ENCODE peak calls at places on chromosome 10, in four cellular contexts. N is SK-N-SH, X is K562, W is HepG2. K is an unnamed sample.

GRCh38 chr10:45470098-45471012 is 96.3 kb downstream of the ALOX5 start:
- DNase-seq in N (peak; percentile 40), X (peak; percentile 93), W (peak; percentile 88), K (peak; percentile 33)

GRCh38 chr10:14345262-14345661 is 14.5 kb upstream of the FRMD4A start:
- DNase-seq in N (no peak), X (no peak), W (no peak), K (no peak)

GRCh38 chr10:73906524-73907447 is 4.1 kb upstream of the PLAU start:
- DNase-seq in N (no peak), X (peak; percentile 15), W (peak; percentile 64), K (peak; percentile 73)

GRCh38 chr10:122461367-122461728 is at the start of gene HTRA1:
- DNase-seq in N (peak; percentile 84), X (no peak), W (no peak), K (peak; percentile 71)

GRCh38 chr10:110822065-110822707 is 49.5 kb upstream of the PDCD4 start:
- DNase-seq in N (no peak), X (no peak), W (no peak), K (no peak)

GRCh38 chr10:71975891-71976725 is 11.9 kb downstream of the CHST3 start:
- DNase-seq in N (no peak), X (no peak), W (no peak), K (no peak)

GRCh38 chr10:91210435-91210834 is 10.0 kb upstream of the PCGF5 start:
- DNase-seq in N (peak; percentile 41), X (no peak), W (peak; percentile 42), K (no peak)

GRCh38 chr10:34528320-34528719 is 286.8 kb downstream of the PARD3 start:
- DNase-seq in N (no peak), X (no peak), W (peak; percentile 41), K (peak; percentile 27)

GRCh38 chr10:95655571-95656290 is 780 bp downstream of the ALDH18A1 start:
- DNase-seq in N (peak; percentile 17), X (peak; percentile 17), W (peak; percentile 16), K (no peak)

GRCh38 chr10:45457487-45457886 is 83.5 kb downstream of the ALOX5 start:
- DNase-seq in N (no peak), X (no peak), W (no peak), K (no peak)

GRCh38 chr10:93867481-93867880 is 26.3 kb upstream of the SLC35G1 start:
- DNase-seq in N (no peak), X (no peak), W (no peak), K (no peak)

GRCh38 chr10:44477021-44477420 is 92.1 kb upstream of the CXCL12 start:
- DNase-seq in N (no peak), X (no peak), W (no peak), K (no peak)

GRCh38 chr10:103197891-103198290 is 4.8 kb upstream of the NT5C2 start:
- DNase-seq in N (no peak), X (no peak), W (no peak), K (no peak)

GRCh38 chr10:50937230-50937907 is 51.9 kb upstream of the A1CF start:
- DNase-seq in N (peak; percentile 4), X (peak; percentile 21), W (peak; percentile 24), K (no peak)

GRCh38 chr10:103333934-103334520 is 16.9 kb downstream of the PCGF6 start:
- DNase-seq in N (peak; percentile 42), X (no peak), W (peak; percentile 10), K (no peak)

GRCh38 chr10:17981766-17982380 is 30.2 kb downstream of the SLC39A12 start:
- DNase-seq in N (no peak), X (no peak), W (no peak), K (no peak)

GRCh38 chr10:97991875-97992274 is 38.5 kb downstream of the CRTAC1 start:
- DNase-seq in N (no peak), X (peak; percentile 11), W (peak; percentile 3), K (peak; percentile 66)

GRCh38 chr10:30883751-30884150 is 147.9 kb downstream of the ZNF438 start:
- DNase-seq in N (no peak), X (no peak), W (no peak), K (no peak)

GRCh38 chr10:59177031-59177861 is 803 bp downstream of the PHYHIPL start:
- DNase-seq in N (peak; percentile 69), X (no peak), W (peak; percentile 80), K (peak; percentile 61)

DNA sequence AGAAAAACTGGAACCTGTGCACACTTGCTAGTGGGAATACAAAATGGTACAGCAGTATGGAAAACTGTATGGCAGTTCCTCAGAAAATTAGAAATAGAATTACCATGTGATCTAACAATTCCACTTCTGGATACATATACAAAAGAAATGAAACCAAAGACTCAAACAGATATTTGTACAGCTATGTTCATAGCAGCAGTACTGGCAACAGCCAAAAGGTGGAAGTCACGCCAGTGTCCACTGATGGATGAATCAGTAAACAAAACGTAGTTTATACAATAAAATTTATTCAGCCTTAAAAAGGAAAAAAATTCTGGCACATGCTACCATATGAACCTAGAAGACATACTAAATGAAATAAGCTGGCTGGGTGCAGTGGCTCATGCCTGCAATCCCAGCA is 23.0 kb downstream of the IDE start:
- DNase-seq in N (no peak), X (no peak), W (no peak), K (no peak)
- TF ChIP-seq CTCF in N (no peak), X (no peak), W (no peak), K (no peak)

GRCh38 chr10:49371967-49372366 is 23.9 kb downstream of the DRGX start:
- DNase-seq in N (no peak), X (no peak), W (no peak), K (no peak)
- TF ChIP-seq FOXJ3 in N (no peak), X (no peak), W (no peak), K (no peak)

GRCh38 chr10:47438857-47439474 is 44.9 kb downstream of the ANXA8 start:
- DNase-seq in N (peak; percentile 37), X (peak; percentile 25), W (peak; percentile 67), K (peak; percentile 57)
- TF ChIP-seq CTCF in N (peak; percentile 52), X (peak; percentile 31), W (peak; percentile 77), K (no peak)

DNA sequence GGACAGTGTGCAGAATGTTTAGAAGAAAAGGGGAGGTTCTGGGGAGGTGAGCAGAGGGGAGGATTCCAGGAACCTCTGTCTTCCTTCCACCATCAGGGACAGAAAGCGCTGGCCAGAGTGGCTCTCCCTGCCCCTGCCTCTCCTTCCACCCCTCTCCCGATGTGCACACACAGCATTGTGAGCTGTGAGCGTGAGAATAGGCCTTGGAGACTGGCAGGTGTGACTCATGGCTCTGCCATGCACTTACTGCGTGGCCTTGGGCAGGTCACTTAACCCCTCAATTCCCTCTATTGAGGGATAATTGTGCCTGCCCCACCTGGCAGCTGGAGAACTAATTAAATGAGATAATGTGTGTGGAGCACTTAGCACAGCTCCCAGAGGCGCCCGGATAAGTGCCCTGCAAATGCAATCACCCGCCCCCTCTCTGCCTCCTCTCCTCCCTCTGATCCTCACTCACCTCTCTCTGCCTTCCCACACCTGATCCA is 115.4 kb downstream of the ZMIZ1 start:
- DNase-seq in N (peak; percentile 66), X (no peak), W (peak; percentile 77), K (no peak)
- TF ChIP-seq FOXJ3 in N (no peak), X (no peak), W (no peak), K (no peak)

GRCh38 chr10:132461683-132462231 is 64.8 kb downstream of the PWWP2B start:
- DNase-seq in N (no peak), X (no peak), W (no peak), K (no peak)

GRCh38 chr10:132462463-132463332 is 65.7 kb downstream of the PWWP2B start:
- DNase-seq in N (no peak), X (no peak), W (no peak), K (no peak)

GRCh38 chr10:132465193-132465888 is 68.3 kb downstream of the PWWP2B start:
- DNase-seq in N (no peak), X (no peak), W (no peak), K (peak; percentile 60)

GRCh38 chr10:132464256-132465192 is 67.5 kb downstream of the PWWP2B start:
- DNase-seq in N (no peak), X (no peak), W (no peak), K (no peak)

DNA sequence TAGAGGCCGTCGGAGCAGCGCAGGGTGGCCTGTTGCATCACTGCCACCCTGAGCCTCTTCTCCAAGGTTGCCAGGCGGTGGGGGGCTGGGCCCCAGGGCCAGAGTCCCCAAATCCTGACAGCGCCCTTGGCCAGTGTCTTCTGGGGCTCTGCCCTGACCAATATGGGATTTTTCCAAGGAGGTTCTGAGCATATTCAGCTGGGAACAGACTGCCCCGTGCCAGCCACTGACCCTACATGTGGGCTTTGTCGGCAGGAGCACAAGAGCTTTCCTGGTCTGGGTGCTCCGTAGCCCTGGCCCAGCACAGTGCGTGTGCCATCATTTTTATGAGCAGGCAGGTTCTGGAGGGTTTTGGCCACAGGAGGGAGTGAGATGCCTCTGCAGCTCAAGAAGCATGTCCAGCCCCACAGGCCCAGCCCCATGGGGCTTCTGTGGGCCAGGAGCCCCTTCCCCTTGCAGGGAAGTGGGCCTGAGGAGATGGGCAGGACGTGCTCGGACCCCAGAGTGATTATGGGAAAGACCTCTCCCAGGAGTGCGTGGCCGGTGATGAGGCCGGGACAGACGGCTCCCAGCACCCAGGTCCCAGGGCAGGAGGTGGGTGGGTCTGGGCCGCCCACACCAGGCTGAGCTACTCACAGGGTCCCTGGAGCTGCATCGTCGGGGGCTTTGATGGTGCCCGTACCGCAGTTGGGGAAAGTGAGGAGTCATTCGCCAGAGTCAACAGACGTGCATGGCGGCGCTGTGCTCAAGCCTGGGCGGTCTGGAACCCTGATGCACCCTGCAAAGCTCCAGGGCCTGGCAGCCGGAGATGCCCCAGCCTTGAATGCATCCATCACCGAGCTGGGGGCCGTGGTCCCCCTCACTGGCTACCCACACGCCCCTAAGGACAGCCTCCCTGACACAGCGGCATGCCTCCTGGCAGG is 66.6 kb downstream of the PWWP2B start:
- DNase-seq in N (no peak), X (no peak), W (no peak), K (no peak)
- TF ChIP-seq CTCF in N (peak; percentile 14), X (no peak), W (peak; percentile 41), K (no peak)

GRCh38 chr10:130558778-130559177 is 422.6 kb downstream of the GLRX3 start:
- DNase-seq in N (no peak), X (no peak), W (no peak), K (no peak)
- TF ChIP-seq FOXJ3 in N (no peak), X (no peak), W (no peak), K (no peak)